ENCODE peak calls at places on chromosomes 6 and 20, in ten cellular contexts. H, F, S, C, Y, L, P, T, V and B are unnamed samples.
A peak's percentile ranks its signal among the peaks of the same experiment; 100 is the strongest.

GRCh38 chr20:41330941-41331340 is 9.7 kb upstream of the LPIN3 start:
- DNase-seq in H (no peak), F (no peak), S (no peak), C (no peak), Y (peak; percentile 57), L (no peak), P (no peak), T (no peak), V (no peak), B (no peak)

GRCh38 chr6:54111341-54111740 is at the start of gene MLIP:
- DNase-seq in H (no peak), F (no peak), S (no peak), C (no peak), Y (no peak), L (no peak), P (no peak), T (no peak), V (no peak), B (no peak)

GRCh38 chr6:125950293-125950692 is 6.3 kb upstream of the HINT3 start:
- DNase-seq in H (no peak), F (no peak), S (no peak), C (no peak), Y (no peak), L (no peak), P (no peak), T (no peak), V (peak; percentile 60), B (no peak)

GRCh38 chr20:42598586-42598985 is 591.1 kb downstream of the PTPRT start:
- DNase-seq in H (no peak), F (no peak), S (no peak), C (no peak), Y (no peak), L (no peak), P (no peak), T (no peak), V (no peak), B (no peak)

GRCh38 chr6:152295920-152296319 is 341.2 kb downstream of the SYNE1 start:
- DNase-seq in H (no peak), F (no peak), S (no peak), C (no peak), Y (no peak), L (no peak), P (no peak), T (no peak), V (no peak), B (no peak)

GRCh38 chr6:107657755-107658461 is 166.2 kb downstream of the SCML4 start:
- DNase-seq in H (peak; percentile 81), F (no peak), S (no peak), C (no peak), Y (no peak), L (peak; percentile 77), P (peak; percentile 27), T (no peak), V (no peak), B (peak; percentile 63)

GRCh38 chr20:25361287-25361683 is 29.4 kb downstream of the ABHD12 start:
- DNase-seq in H (no peak), F (no peak), S (no peak), C (no peak), Y (no peak), L (no peak), P (peak; percentile 31), T (no peak), V (no peak), B (no peak)

GRCh38 chr6:91276315-91276714 is 689.4 kb upstream of the MAP3K7 start:
- DNase-seq in H (no peak), F (no peak), S (no peak), C (peak; percentile 24), Y (no peak), L (peak; percentile 18), P (no peak), T (no peak), V (peak; percentile 16), B (no peak)

GRCh38 chr6:128327890-128328289 is 192.5 kb downstream of the PTPRK start:
- DNase-seq in H (peak; percentile 56), F (no peak), S (no peak), C (peak; percentile 14), Y (no peak), L (peak; percentile 1), P (no peak), T (no peak), V (peak; percentile 45), B (no peak)

GRCh38 chr6:69456086-69456485 is 340.7 kb downstream of the LMBRD1 start:
- DNase-seq in H (no peak), F (no peak), S (no peak), C (no peak), Y (no peak), L (no peak), P (no peak), T (no peak), V (no peak), B (no peak)

GRCh38 chr6:55450007-55450406 is 122.7 kb downstream of the GFRAL start:
- DNase-seq in H (no peak), F (no peak), S (no peak), C (no peak), Y (no peak), L (no peak), P (no peak), T (no peak), V (no peak), B (no peak)

GRCh38 chr6:78598966-78599365 is 268.4 kb upstream of the IRAK1BP1 start:
- DNase-seq in H (no peak), F (no peak), S (no peak), C (no peak), Y (peak; percentile 64), L (no peak), P (no peak), T (no peak), V (peak; percentile 95), B (no peak)

GRCh38 chr6:143478479-143479062 is 28.0 kb downstream of the PEX3 start:
- DNase-seq in H (no peak), F (no peak), S (no peak), C (no peak), Y (no peak), L (no peak), P (no peak), T (no peak), V (no peak), B (no peak)

GRCh38 chr20:57250607-57251343 is 15.7 kb downstream of the BMP7 start:
- DNase-seq in H (peak; percentile 24), F (no peak), S (no peak), C (no peak), Y (no peak), L (peak; percentile 66), P (no peak), T (no peak), V (no peak), B (no peak)

GRCh38 chr6:44072959-44073611 is 54.2 kb downstream of the MRPL14 start:
- DNase-seq in H (peak; percentile 76), F (peak; percentile 55), S (no peak), C (peak; percentile 95), Y (peak; percentile 83), L (peak; percentile 95), P (peak; percentile 83), T (peak; percentile 92), V (peak; percentile 84), B (peak; percentile 95)

GRCh38 chr6:44074383-44075136 is 52.7 kb downstream of the MRPL14 start:
- DNase-seq in H (peak; percentile 68), F (peak; percentile 44), S (no peak), C (peak; percentile 89), Y (peak; percentile 83), L (peak; percentile 83), P (peak; percentile 76), T (peak; percentile 90), V (peak; percentile 86), B (peak; percentile 90)

GRCh38 chr6:44073612-44074382 is 53.5 kb downstream of the MRPL14 start:
- DNase-seq in H (no peak), F (no peak), S (no peak), C (no peak), Y (no peak), L (peak; percentile 66), P (no peak), T (no peak), V (no peak), B (no peak)

GRCh38 chr6:44072452-44072958 is 54.7 kb downstream of the MRPL14 start:
- DNase-seq in H (no peak), F (no peak), S (no peak), C (no peak), Y (no peak), L (no peak), P (no peak), T (no peak), V (no peak), B (peak; percentile 49)

DNA sequence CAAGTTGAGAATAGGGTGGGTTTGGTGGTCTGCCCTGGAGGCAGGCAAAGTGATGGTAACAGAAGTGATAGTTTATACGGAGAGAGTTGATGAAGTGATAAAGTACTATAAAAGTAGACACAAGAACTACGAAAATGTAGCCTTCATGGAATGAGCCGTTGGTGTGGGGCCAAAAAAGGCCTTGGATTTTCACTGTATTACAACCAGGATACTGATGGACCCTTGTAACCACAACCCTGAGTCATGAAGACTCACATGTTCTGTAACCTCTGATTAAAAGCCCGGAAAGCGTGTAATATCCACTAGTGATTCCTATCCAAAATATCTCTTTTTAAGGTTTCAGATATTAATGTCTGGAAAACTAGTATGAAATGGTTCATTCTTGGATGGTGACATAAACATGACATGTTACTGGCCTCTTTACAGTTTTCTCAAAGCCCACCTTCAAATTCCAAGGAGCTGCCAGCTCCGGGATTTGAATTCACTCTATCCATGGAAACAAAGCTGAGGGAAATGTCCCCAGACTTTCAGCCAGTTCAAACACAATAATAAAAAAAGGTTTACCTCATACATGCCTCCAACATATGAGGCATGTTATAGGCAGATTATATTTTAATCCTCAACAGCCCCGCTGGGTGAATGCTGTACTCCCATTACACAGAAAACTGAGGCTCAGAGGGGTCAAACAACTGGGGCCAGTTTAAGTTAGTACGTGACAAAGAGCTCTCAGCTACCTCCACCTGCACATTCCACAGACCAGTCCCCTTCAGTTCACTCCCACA is 55.4 kb downstream of the MRPL14 start:
- DNase-seq in H (no peak), F (no peak), S (no peak), C (no peak), Y (no peak), L (no peak), P (no peak), T (no peak), V (peak; percentile 85), B (no peak)
- H3K27ac ChIP-seq in H (no peak overlapping the region), F (peak overlapping the region; percentile 81), S (peak overlapping the region; percentile 84), C (peak overlapping the region; percentile 93), Y (peak overlapping the region; percentile 55), L (peak overlapping the region; percentile 94), P (peak overlapping the region; percentile 51), T (no peak overlapping the region), V (peak overlapping the region; percentile 84), B (no peak overlapping the region)

GRCh38 chr20:2750343-2751251 is 49.8 kb downstream of the CPXM1 start:
- DNase-seq in H (no peak), F (no peak), S (no peak), C (no peak), Y (peak; percentile 67), L (no peak), P (peak; percentile 50), T (peak; percentile 82), V (peak; percentile 44), B (peak; percentile 72)
- H3K4me3 ChIP-seq in H (peak overlapping the region; percentile 48), F (peak overlapping the region; percentile 18), S (peak overlapping the region; percentile 45), C (no peak overlapping the region), Y (peak overlapping the region; percentile 62), L (no peak overlapping the region), P (no peak overlapping the region), T (no peak overlapping the region), V (peak overlapping the region; percentile 72), B (peak overlapping the region; percentile 22)

GRCh38 chr6:44079672-44080071 is 47.6 kb downstream of the MRPL14 start:
- DNase-seq in H (no peak), F (no peak), S (no peak), C (no peak), Y (no peak), L (no peak), P (no peak), T (no peak), V (no peak), B (no peak)
- H3K4me1 ChIP-seq in H (peaks cover under 1% of the 10 kb centered on the region), F (peaks cover 1% of the 10 kb centered on the region), S (peaks cover 38% of the 10 kb centered on the region), C (peaks cover 41% of the 10 kb centered on the region), Y (no peaks in the 10 kb centered on the region), L (peaks cover 80% of the 10 kb centered on the region), P (peaks cover 13% of the 10 kb centered on the region), T (no peaks in the 10 kb centered on the region), V (peaks cover 7% of the 10 kb centered on the region), B (peaks cover 4% of the 10 kb centered on the region)

GRCh38 chr6:11848252-11848651 is 69.6 kb upstream of the ADTRP start:
- DNase-seq in H (no peak), F (no peak), S (no peak), C (no peak), Y (no peak), L (no peak), P (no peak), T (no peak), V (no peak), B (no peak)
- H3K27ac ChIP-seq in H (no peak overlapping the region), F (no peak overlapping the region), S (no peak overlapping the region), C (peak overlapping the region; percentile 79), Y (no peak overlapping the region), L (no peak overlapping the region), P (no peak overlapping the region), T (no peak overlapping the region), V (no peak overlapping the region), B (no peak overlapping the region)